ENCODE peak calls at places on chromosomes 6 and 20, in seven cellular contexts. Q is heart left ventricle, G is PC-9, I is mesendoderm, B is mesenchymal stem cell, T is hepatocyte, Z is heart right ventricle. C is an unnamed sample.
A peak's percentile ranks its signal among the peaks of the same experiment; 100 is the strongest.

GRCh38 chr6:157946865-157947532 is 34.7 kb upstream of the SYNJ2 start:
- DNase-seq in Q (no peak), G (no peak), I (peak; percentile 59), B (no peak), T (no peak), Z (no peak), C (peak; percentile 13)

GRCh38 chr6:15978426-15978825 is 150.5 kb upstream of the MYLIP start:
- DNase-seq in Q (no peak), G (no peak), I (no peak), B (no peak), T (no peak), Z (no peak), C (peak; percentile 21)

GRCh38 chr6:157868835-157869234 is 45.8 kb downstream of the SNX9 start:
- DNase-seq in Q (no peak), G (no peak), I (no peak), B (no peak), T (no peak), Z (no peak), C (no peak)

GRCh38 chr6:154865291-154865690 is 129.8 kb upstream of the TIAM2 start:
- DNase-seq in Q (no peak), G (no peak), I (no peak), B (peak; percentile 18), T (no peak), Z (no peak), C (no peak)

GRCh38 chr6:141347075-141347474 is 785.6 kb upstream of the GJE1 start:
- DNase-seq in Q (no peak), G (no peak), I (no peak), B (no peak), T (no peak), Z (no peak), C (no peak)

GRCh38 chr6:46808806-46809205 is 15.6 kb downstream of the MEP1A start:
- DNase-seq in Q (no peak), G (no peak), I (no peak), B (no peak), T (no peak), Z (no peak), C (no peak)

GRCh38 chr6:108453601-108454157 is 107.0 kb upstream of the FOXO3 start:
- DNase-seq in Q (peak; percentile 16), G (no peak), I (no peak), B (peak; percentile 82), T (no peak), Z (no peak), C (no peak)

GRCh38 chr20:13012886-13013285 is 4.1 kb downstream of the SPTLC3 start:
- DNase-seq in Q (no peak), G (no peak), I (no peak), B (no peak), T (no peak), Z (no peak), C (no peak)

GRCh38 chr6:68891419-68891818 is 256.3 kb downstream of the ADGRB3 start:
- DNase-seq in Q (no peak), G (no peak), I (no peak), B (no peak), T (no peak), Z (no peak), C (no peak)

GRCh38 chr6:112235956-112236355 is 18.4 kb downstream of the LAMA4 start:
- DNase-seq in Q (no peak), G (no peak), I (no peak), B (peak; percentile 72), T (no peak), Z (no peak), C (peak; percentile 15)

GRCh38 chr6:112234596-112234995 is 19.8 kb downstream of the LAMA4 start:
- DNase-seq in Q (no peak), G (no peak), I (no peak), B (no peak), T (no peak), Z (no peak), C (peak; percentile 28)

GRCh38 chr6:112232845-112233256 is 21.5 kb downstream of the LAMA4 start:
- DNase-seq in Q (peak; percentile 75), G (no peak), I (no peak), B (peak; percentile 84), T (peak; percentile 52), Z (no peak), C (peak; percentile 94)

GRCh38 chr6:112231609-112232060 is 22.7 kb downstream of the LAMA4 start:
- DNase-seq in Q (no peak), G (no peak), I (no peak), B (no peak), T (no peak), Z (no peak), C (peak; percentile 17)

DNA sequence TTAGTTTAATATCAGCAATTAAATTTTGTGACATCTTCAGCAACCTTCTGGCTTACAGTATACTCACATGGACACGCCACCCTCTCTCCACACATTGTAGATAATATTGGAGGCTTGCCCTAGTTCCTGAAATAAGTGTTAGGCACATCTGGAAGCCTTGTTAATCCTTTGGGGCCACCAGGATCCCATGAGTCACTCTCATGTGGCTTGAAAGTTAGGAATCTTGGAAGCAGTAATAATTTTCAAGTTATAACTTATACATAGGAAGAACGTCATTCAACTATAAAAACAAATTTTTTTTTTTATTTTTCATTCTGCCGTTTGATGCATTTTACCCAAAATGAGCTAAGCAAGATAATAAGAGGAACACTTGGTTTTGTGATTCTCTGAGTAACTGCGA is 20.5 kb downstream of the LAMA4 start:
- DNase-seq in Q (peak; percentile 66), G (no peak), I (no peak), B (peak; percentile 40), T (no peak), Z (no peak), C (peak; percentile 47)
- H3K4me3 ChIP-seq in Q (no peak overlapping the region), G (no peak overlapping the region), I (no peak overlapping the region), B (no peak overlapping the region), T (no peak overlapping the region), Z (no peak overlapping the region), C (peak overlapping the region; percentile 55)

DNA sequence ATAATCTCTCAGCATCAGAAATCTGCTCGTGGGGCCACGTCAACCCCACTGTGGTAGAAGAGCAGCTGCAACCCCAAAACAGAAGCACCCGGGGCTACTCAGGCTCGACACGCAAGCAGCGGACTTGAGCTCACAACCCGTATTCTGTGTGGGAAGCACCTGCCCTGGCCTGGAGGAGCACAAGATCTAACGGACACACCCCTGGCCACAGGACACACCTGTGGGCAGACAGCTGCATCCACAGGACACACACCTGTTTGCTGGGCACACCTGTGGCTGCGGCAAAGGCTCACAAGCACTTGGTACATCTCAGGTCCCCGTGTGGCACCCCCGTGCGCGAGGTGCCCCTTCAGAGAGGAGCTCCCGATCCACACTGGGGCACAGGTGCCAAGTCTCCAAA is 36.5 kb downstream of the ZBTB46 start:
- DNase-seq in Q (no peak), G (no peak), I (no peak), B (no peak), T (no peak), Z (no peak), C (no peak)
- H3K4me1 ChIP-seq in Q (peaks cover 20% of the 10 kb centered on the region), G (no peaks in the 10 kb centered on the region), I (no peaks in the 10 kb centered on the region), B (peaks cover 1% of the 10 kb centered on the region), T (no peaks in the 10 kb centered on the region), Z (peaks cover 8% of the 10 kb centered on the region), C (no peaks in the 10 kb centered on the region)

DNA sequence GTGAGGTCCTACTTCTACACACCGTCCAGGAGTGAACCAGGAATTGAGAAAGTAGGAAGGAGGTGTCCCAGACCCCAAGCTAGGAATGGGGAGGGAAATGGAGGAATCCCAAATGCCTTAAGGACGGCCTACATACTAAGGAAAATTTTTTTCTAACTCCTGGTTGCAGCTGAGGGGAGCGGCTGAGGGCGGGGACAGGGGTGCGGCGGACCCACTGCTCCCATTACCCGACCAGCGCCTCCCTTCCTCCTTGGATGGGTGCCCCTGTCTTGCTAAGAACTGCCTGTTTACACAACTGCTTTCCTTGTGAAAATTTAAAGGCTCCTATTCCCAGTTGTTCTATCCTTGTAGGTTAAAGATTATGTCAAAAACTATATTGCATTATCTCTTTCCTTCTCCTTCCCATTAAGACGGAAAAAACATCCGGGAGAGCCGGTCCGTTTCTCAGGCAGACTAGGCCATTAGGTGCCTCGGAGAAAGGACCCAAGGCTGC is 699 bp upstream of the HSPA1B start:
- DNase-seq in Q (peak; percentile 89), G (peak; percentile 87), I (no peak), B (no peak), T (peak; percentile 86), Z (peak; percentile 84), C (peak; percentile 85)
- H3K4me3 ChIP-seq in Q (peak overlapping the region; percentile 74), G (peak overlapping the region; percentile 69), I (no peak overlapping the region), B (no peak overlapping the region), T (peak overlapping the region; percentile 18), Z (peak overlapping the region; percentile 53), C (peak overlapping the region; percentile 91)

GRCh38 chr20:23141016-23141415 is 54.9 kb upstream of the CD93 start:
- DNase-seq in Q (no peak), G (no peak), I (no peak), B (no peak), T (no peak), Z (no peak), C (no peak)

GRCh38 chr20:23136893-23137745 is 51.0 kb upstream of the CD93 start:
- DNase-seq in Q (no peak), G (peak; percentile 59), I (peak; percentile 33), B (no peak), T (no peak), Z (no peak), C (no peak)

GRCh38 chr20:23138226-23138625 is 52.1 kb upstream of the CD93 start:
- DNase-seq in Q (no peak), G (no peak), I (no peak), B (no peak), T (no peak), Z (no peak), C (no peak)

GRCh38 chr20:23139524-23139923 is 53.4 kb upstream of the CD93 start:
- DNase-seq in Q (no peak), G (no peak), I (no peak), B (no peak), T (no peak), Z (no peak), C (no peak)

DNA sequence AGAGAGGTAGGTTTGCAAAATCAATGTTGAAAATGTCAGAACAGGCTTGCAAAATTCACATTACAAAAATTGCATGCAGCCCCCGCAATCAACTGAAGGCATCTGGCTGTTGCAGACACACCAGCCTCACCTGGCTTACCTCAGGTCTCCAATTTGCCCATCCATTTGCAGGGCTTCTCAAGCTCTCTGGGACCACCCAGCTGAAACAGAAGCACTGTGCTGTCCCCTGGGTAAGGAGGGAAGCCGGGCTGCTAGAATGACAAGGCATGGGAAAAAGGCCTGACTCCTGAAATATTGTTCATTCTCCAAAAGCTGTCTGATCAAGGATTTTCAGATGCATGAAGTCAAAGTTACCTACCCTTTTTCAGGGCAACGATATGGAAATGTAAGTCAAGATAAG is 52.6 kb upstream of the CD93 start:
- DNase-seq in Q (no peak), G (no peak), I (no peak), B (no peak), T (no peak), Z (no peak), C (no peak)
- H3K4me1 ChIP-seq in Q (peaks cover 11% of the 10 kb centered on the region), G (peaks cover 57% of the 10 kb centered on the region), I (no peaks in the 10 kb centered on the region), B (peaks cover 13% of the 10 kb centered on the region), T (no peaks in the 10 kb centered on the region), Z (peaks cover 65% of the 10 kb centered on the region), C (peaks cover 18% of the 10 kb centered on the region)

GRCh38 chr20:4873396-4873795 is 127.9 kb downstream of the SLC23A2 start:
- DNase-seq in Q (no peak), G (no peak), I (no peak), B (no peak), T (no peak), Z (no peak), C (no peak)
- H3K4me3 ChIP-seq in Q (no peak overlapping the region), G (no peak overlapping the region), I (no peak overlapping the region), B (no peak overlapping the region), T (no peak overlapping the region), Z (no peak overlapping the region), C (no peak overlapping the region)

DNA sequence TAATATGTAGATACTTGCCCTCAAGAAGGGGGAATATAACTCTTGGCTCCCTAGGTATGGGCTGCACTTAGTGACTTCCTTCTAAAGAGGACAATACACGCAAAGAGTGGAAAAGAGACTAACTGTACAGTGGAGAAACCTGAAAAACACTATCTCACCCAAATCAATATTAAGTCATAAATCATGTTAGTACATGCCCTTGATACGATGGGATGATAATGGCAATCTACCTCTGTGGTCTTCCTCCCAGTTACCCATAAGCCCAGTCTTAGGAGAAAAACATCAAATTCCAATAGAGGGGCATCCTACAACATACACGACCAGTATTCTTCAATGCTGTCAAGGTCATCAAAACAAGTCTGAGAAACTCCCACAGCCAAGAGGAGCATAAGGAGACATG is 1.3 kb downstream of the TRIM26 start:
- DNase-seq in Q (no peak), G (no peak), I (no peak), B (no peak), T (no peak), Z (no peak), C (no peak)
- H3K4me1 ChIP-seq in Q (peaks cover 13% of the 10 kb centered on the region), G (peaks cover 39% of the 10 kb centered on the region), I (peaks cover 15% of the 10 kb centered on the region), B (peaks cover 10% of the 10 kb centered on the region), T (peaks cover 32% of the 10 kb centered on the region), Z (peaks cover 58% of the 10 kb centered on the region), C (peaks cover 36% of the 10 kb centered on the region)

C was measured in adipocyte.